ENCODE peak calls at places on chromosomes 4 and X, in eight cellular contexts. One of them, this sample, is unnamed.

GRCh38 chr4:44447563-44448504 is 775 bp downstream of the KCTD8 start:
- DNase-seq in NB4: no peak
- DNase-seq in thyroid gland: peak
- DNase-seq in A549: peak
- DNase-seq in sigmoid colon: peak
- DNase-seq in uterus: peak
- DNase-seq in transverse colon: no peak
- DNase-seq in ovary: peak
- DNase-seq in this sample: no peak

GRCh38 chr4:24583451-24584174 is 741 bp downstream of the DHX15 start:
- DNase-seq in NB4: peak
- DNase-seq in thyroid gland: peak
- DNase-seq in A549: peak
- DNase-seq in sigmoid colon: peak
- DNase-seq in uterus: peak
- DNase-seq in transverse colon: peak
- DNase-seq in ovary: peak
- DNase-seq in this sample: no peak

GRCh38 chr4:42750831-42751230 is 93.9 kb upstream of the ATP8A1 start:
- DNase-seq in NB4: no peak
- DNase-seq in thyroid gland: no peak
- DNase-seq in A549: no peak
- DNase-seq in sigmoid colon: no peak
- DNase-seq in uterus: no peak
- DNase-seq in transverse colon: no peak
- DNase-seq in ovary: no peak
- DNase-seq in this sample: no peak

GRCh38 chr4:134691915-134692314 is 490.3 kb upstream of the PABPC4L start:
- DNase-seq in NB4: no peak
- DNase-seq in thyroid gland: no peak
- DNase-seq in A549: no peak
- DNase-seq in sigmoid colon: no peak
- DNase-seq in uterus: no peak
- DNase-seq in transverse colon: no peak
- DNase-seq in ovary: no peak
- DNase-seq in this sample: no peak

GRCh38 chr4:76993787-76994641 is 44.5 kb downstream of the SEPTIN11 start:
- DNase-seq in NB4: no peak
- DNase-seq in thyroid gland: peak
- DNase-seq in A549: no peak
- DNase-seq in sigmoid colon: no peak
- DNase-seq in uterus: no peak
- DNase-seq in transverse colon: no peak
- DNase-seq in ovary: no peak
- DNase-seq in this sample: no peak

GRCh38 chr4:181674315-181674714 is 568.9 kb upstream of the TENM3 start:
- DNase-seq in NB4: no peak
- DNase-seq in thyroid gland: no peak
- DNase-seq in A549: no peak
- DNase-seq in sigmoid colon: no peak
- DNase-seq in uterus: no peak
- DNase-seq in transverse colon: no peak
- DNase-seq in ovary: no peak
- DNase-seq in this sample: no peak

GRCh38 chrX:110322603-110323002 is 4.7 kb upstream of the AMMECR1 start:
- DNase-seq in NB4: no peak
- DNase-seq in thyroid gland: no peak
- DNase-seq in A549: no peak
- DNase-seq in sigmoid colon: no peak
- DNase-seq in uterus: no peak
- DNase-seq in transverse colon: no peak
- DNase-seq in ovary: no peak
- DNase-seq in this sample: no peak

GRCh38 chrX:136597954-136598353 is 50.0 kb upstream of the CD40LG start:
- DNase-seq in NB4: no peak
- DNase-seq in thyroid gland: no peak
- DNase-seq in A549: no peak
- DNase-seq in sigmoid colon: no peak
- DNase-seq in uterus: no peak
- DNase-seq in transverse colon: no peak
- DNase-seq in ovary: no peak
- DNase-seq in this sample: no peak

GRCh38 chr4:86521373-86521969 is 72.6 kb upstream of the PTPN13 start:
- DNase-seq in NB4: peak
- DNase-seq in thyroid gland: no peak
- DNase-seq in A549: no peak
- DNase-seq in sigmoid colon: no peak
- DNase-seq in uterus: no peak
- DNase-seq in transverse colon: no peak
- DNase-seq in ovary: no peak
- DNase-seq in this sample: no peak

GRCh38 chrX:40449396-40449795 is 131.4 kb upstream of the ATP6AP2 start:
- DNase-seq in NB4: no peak
- DNase-seq in thyroid gland: peak
- DNase-seq in A549: no peak
- DNase-seq in sigmoid colon: no peak
- DNase-seq in uterus: no peak
- DNase-seq in transverse colon: no peak
- DNase-seq in ovary: no peak
- DNase-seq in this sample: no peak

GRCh38 chrX:17372052-17372451 is 2.9 kb upstream of the NHS start:
- DNase-seq in NB4: no peak
- DNase-seq in thyroid gland: no peak
- DNase-seq in A549: no peak
- DNase-seq in sigmoid colon: no peak
- DNase-seq in uterus: no peak
- DNase-seq in transverse colon: peak
- DNase-seq in ovary: no peak
- DNase-seq in this sample: no peak

GRCh38 chr4:109979932-109980717 is 67.4 kb downstream of the EGF start:
- DNase-seq in NB4: no peak
- DNase-seq in thyroid gland: no peak
- DNase-seq in A549: peak
- DNase-seq in sigmoid colon: no peak
- DNase-seq in uterus: no peak
- DNase-seq in transverse colon: no peak
- DNase-seq in ovary: no peak
- DNase-seq in this sample: no peak

GRCh38 chrX:118498351-118498750 is 2.7 kb downstream of the DOCK11 start:
- DNase-seq in NB4: peak
- DNase-seq in thyroid gland: no peak
- DNase-seq in A549: no peak
- DNase-seq in sigmoid colon: no peak
- DNase-seq in uterus: no peak
- DNase-seq in transverse colon: no peak
- DNase-seq in ovary: no peak
- DNase-seq in this sample: no peak

GRCh38 chrX:118496763-118497079 is 1.1 kb downstream of the DOCK11 start:
- DNase-seq in NB4: no peak
- DNase-seq in thyroid gland: peak
- DNase-seq in A549: no peak
- DNase-seq in sigmoid colon: no peak
- DNase-seq in uterus: no peak
- DNase-seq in transverse colon: no peak
- DNase-seq in ovary: no peak
- DNase-seq in this sample: no peak

GRCh38 chrX:118495061-118495921 is at the start of gene DOCK11:
- DNase-seq in NB4: peak
- DNase-seq in thyroid gland: peak
- DNase-seq in A549: peak
- DNase-seq in sigmoid colon: peak
- DNase-seq in uterus: peak
- DNase-seq in transverse colon: peak
- DNase-seq in ovary: peak
- DNase-seq in this sample: peak

GRCh38 chrX:118497180-118497814 is 1.7 kb downstream of the DOCK11 start:
- DNase-seq in NB4: peak
- DNase-seq in thyroid gland: peak
- DNase-seq in A549: no peak
- DNase-seq in sigmoid colon: no peak
- DNase-seq in uterus: no peak
- DNase-seq in transverse colon: no peak
- DNase-seq in ovary: no peak
- DNase-seq in this sample: no peak

GRCh38 chrX:118495958-118496762 is 545 bp downstream of the DOCK11 start:
- DNase-seq in NB4: peak
- DNase-seq in thyroid gland: peak
- DNase-seq in A549: peak
- DNase-seq in sigmoid colon: peak
- DNase-seq in uterus: peak
- DNase-seq in transverse colon: peak
- DNase-seq in ovary: peak
- DNase-seq in this sample: peak
- TF ChIP-seq POLR2A in NB4: peak
- TF ChIP-seq POLR2A in thyroid gland: no peak
- TF ChIP-seq POLR2A in A549: no peak
- TF ChIP-seq POLR2A in sigmoid colon: no peak
- TF ChIP-seq POLR2A in uterus: no peak
- TF ChIP-seq POLR2A in transverse colon: peak
- TF ChIP-seq POLR2A in ovary: no peak
- TF ChIP-seq POLR2A in this sample: peak

DNA sequence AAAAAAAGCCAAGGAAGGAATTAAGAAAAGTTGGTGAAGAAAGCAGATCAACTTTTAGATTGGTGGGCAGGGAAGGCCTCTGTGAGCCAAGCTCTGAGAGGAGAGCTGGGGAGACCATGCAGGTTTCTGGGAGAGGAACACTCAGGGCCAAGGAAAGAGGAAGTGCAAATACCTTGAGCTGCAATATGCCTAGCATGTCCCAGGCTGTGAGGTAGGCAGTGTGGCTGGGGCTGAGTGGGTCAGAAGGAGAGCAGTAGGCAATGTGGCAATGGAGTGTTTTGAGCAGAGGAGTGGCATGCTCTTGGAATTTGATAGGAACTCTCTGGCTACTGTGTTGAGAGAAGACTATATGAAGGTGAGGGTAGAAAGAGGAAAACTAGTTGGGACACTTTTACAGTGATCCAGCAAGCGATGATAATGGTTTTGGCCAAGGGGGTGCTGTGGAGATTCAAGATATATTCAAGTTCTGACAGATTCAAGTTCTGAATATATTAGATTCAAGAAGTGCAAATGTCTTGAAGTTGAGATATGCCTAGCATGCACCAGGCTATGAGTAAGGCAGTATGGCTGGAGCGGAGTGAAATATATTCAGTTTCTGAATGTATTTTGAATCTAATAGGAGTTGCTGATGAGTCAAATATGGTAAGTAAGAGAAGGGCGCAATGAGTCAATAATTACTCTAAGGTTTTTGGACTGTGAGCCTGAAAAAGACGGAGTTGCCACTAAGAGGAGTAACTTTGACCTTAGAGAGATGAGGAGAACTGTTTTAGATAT is 172.5 kb downstream of the CAMK2D start:
- DNase-seq in NB4: peak
- DNase-seq in thyroid gland: no peak
- DNase-seq in A549: no peak
- DNase-seq in sigmoid colon: no peak
- DNase-seq in uterus: no peak
- DNase-seq in transverse colon: no peak
- DNase-seq in ovary: no peak
- DNase-seq in this sample: no peak
- TF ChIP-seq POLR2A in NB4: no peak
- TF ChIP-seq POLR2A in thyroid gland: no peak
- TF ChIP-seq POLR2A in A549: no peak
- TF ChIP-seq POLR2A in sigmoid colon: no peak
- TF ChIP-seq POLR2A in uterus: no peak
- TF ChIP-seq POLR2A in transverse colon: no peak
- TF ChIP-seq POLR2A in ovary: no peak
- TF ChIP-seq POLR2A in this sample: no peak

DNA sequence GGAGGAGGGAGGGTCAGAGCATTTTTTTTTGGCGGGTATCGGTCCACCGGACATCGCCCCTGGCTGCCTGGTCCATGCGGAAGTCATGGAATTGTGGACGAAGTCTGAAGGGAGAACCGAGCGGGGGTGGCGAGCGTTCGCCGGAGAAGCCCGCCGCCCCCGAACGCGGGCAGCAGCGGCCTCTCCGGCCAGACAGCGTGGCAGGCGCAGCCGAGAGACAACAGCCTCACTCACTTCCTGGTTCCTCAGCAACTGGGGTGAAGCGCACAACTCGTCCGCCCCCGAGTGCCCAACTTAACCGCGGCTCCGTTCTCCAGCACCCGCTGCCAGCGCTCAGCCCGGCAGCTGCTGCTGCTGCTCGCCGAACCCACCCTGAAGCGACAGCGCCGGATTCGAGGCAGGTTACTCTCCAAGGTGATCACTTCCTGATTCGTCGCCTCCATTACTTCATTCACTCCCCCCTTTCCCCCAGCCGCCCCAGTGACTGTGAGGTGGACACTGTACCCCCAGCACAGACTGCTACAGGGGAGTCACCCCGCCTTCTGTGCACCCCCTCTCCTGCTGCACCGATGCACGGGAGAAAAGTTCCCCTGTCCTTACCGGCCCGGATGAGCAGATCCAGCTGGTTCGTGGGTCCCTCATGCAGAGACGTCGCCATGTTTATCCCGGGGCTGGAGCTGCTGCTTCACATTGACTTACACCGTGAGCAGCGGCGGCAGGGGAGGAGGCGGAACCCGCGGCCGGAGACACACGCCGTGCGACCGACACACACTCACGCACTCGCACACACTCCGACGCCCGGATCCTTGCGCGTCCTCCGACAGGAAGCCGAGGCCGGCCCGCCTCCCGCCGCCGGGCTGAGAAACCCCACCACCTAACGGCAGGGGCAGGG is 68.2 kb downstream of the NOCT start:
- DNase-seq in NB4: peak
- DNase-seq in thyroid gland: peak
- DNase-seq in A549: peak
- DNase-seq in sigmoid colon: peak
- DNase-seq in uterus: peak
- DNase-seq in transverse colon: peak
- DNase-seq in ovary: peak
- DNase-seq in this sample: peak
- TF ChIP-seq POLR2A in NB4: peak
- TF ChIP-seq POLR2A in thyroid gland: no peak
- TF ChIP-seq POLR2A in A549: peak
- TF ChIP-seq POLR2A in sigmoid colon: peak
- TF ChIP-seq POLR2A in uterus: no peak
- TF ChIP-seq POLR2A in transverse colon: peak
- TF ChIP-seq POLR2A in ovary: no peak
- TF ChIP-seq POLR2A in this sample: peak

DNA sequence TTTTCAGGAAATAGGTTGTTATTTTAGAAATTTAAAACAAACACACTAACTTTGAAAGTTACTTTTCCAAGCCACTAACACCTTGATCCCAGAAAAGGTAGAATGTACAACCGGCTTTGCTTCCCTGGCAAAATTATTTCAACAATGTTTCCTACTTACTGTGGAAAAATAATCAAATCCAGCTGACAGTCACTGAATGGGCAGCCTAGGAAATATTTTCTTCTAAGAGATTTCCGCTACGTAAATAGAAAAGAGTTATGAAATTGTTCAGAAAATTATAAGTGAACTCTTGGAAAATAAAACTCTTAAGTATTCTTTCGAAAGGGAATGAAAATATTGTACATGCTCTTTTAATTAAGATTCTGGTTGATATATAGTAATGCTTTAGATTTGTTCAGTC is 195.7 kb downstream of the GASK1B start:
- DNase-seq in NB4: no peak
- DNase-seq in thyroid gland: no peak
- DNase-seq in A549: no peak
- DNase-seq in sigmoid colon: no peak
- DNase-seq in uterus: no peak
- DNase-seq in transverse colon: no peak
- DNase-seq in ovary: no peak
- DNase-seq in this sample: no peak
- TF ChIP-seq POLR2A in NB4: no peak
- TF ChIP-seq POLR2A in thyroid gland: no peak
- TF ChIP-seq POLR2A in A549: no peak
- TF ChIP-seq POLR2A in sigmoid colon: no peak
- TF ChIP-seq POLR2A in uterus: no peak
- TF ChIP-seq POLR2A in transverse colon: no peak
- TF ChIP-seq POLR2A in ovary: no peak
- TF ChIP-seq POLR2A in this sample: no peak

This sample was measured in esophagus squamous epithelium.